ENCODE peak calls at places on chromosome 16, in five cellular contexts. J is iPS-NIHi11; I is stimulated activated CD4-positive, alpha-beta T cell treated with anti-CD3 and anti-CD28 coated beads, Interleukin-2, amount 100 ng/mL, for 24 hours; B is pons; P is foreskin fibroblast. K is an unnamed sample.

GRCh38 chr16:56399492-56399891 is 25.9 kb downstream of the AMFR start:
- DNase-seq in B (no peak), I (no peak), J (no peak), P (no peak), K (no peak)

GRCh38 chr16:83137326-83137770 is 510.6 kb downstream of the CDH13 start:
- DNase-seq in I (no peak), P (peak), J (no peak), B (peak), K (no peak)

GRCh38 chr16:66196770-66197169 is 169.7 kb upstream of the CDH5 start:
- DNase-seq in J (no peak), I (no peak), P (no peak), B (no peak), K (no peak)

GRCh38 chr16:85394511-85395206 is 218.5 kb upstream of the GSE1 start:
- DNase-seq in P (no peak), J (no peak), B (no peak), I (no peak), K (no peak)

GRCh38 chr16:87198881-87199280 is 118.3 kb downstream of the C16orf95 start:
- DNase-seq in B (no peak), I (no peak), P (no peak), J (no peak), K (no peak)

GRCh38 chr16:28304214-28304613 is 11.9 kb downstream of the SBK1 start:
- DNase-seq in B (no peak), I (no peak), P (peak), J (peak), K (no peak)

GRCh38 chr16:87114832-87115231 is 202.4 kb downstream of the C16orf95 start:
- DNase-seq in I (no peak), J (no peak), P (no peak), B (no peak), K (no peak)

GRCh38 chr16:27195941-27196595 is 7.3 kb upstream of the KDM8 start:
- DNase-seq in P (no peak), I (peak), J (no peak), B (no peak), K (no peak)

GRCh38 chr16:24845726-24846547 is at the start of gene SLC5A11:
- DNase-seq in I (no peak), P (no peak), J (no peak), B (peak), K (no peak)

GRCh38 chr16:728131-728889 is 1.4 kb downstream of the HAGHL start:
- DNase-seq in I (peak), B (peak), J (peak), P (peak), K (peak)

GRCh38 chr16:84907575-84907974 is 87.8 kb downstream of the CRISPLD2 start:
- DNase-seq in B (no peak), I (no peak), J (no peak), P (no peak), K (no peak)

GRCh38 chr16:87945351-87946042 is 5.7 kb upstream of the BANP start:
- DNase-seq in J (peak), P (peak), I (no peak), B (peak), K (no peak)

GRCh38 chr16:49498241-49499017 is 124.8 kb downstream of the C16orf78 start:
- DNase-seq in J (no peak), I (no peak), P (no peak), B (no peak), K (no peak)

GRCh38 chr16:35637683-35638082 is 2178.3 kb downstream of the TP53TG3F start:
- DNase-seq in B (no peak), I (no peak), P (no peak), J (no peak), K (no peak)